ENCODE peak calls at places on chromosomes 5 and 9, in six cellular contexts. X, I, W, A, O and J are unnamed samples.

GRCh38 chr5:68187268-68188055 is 28.1 kb upstream of the PIK3R1 start:
- DNase-seq in X (no peak), I (no peak), W (peak; percentile 10), A (no peak), O (no peak), J (no peak)

GRCh38 chr5:4294878-4295277 is 699.2 kb downstream of the IRX1 start:
- DNase-seq in X (no peak), I (no peak), W (peak; percentile 64), A (no peak), O (no peak), J (no peak)

GRCh38 chr5:170572453-170572852 is 68.6 kb downstream of the KCNIP1 start:
- DNase-seq in X (peak; percentile 50), I (no peak), W (no peak), A (no peak), O (no peak), J (no peak)

GRCh38 chr5:43702815-43703214 is 99.8 kb downstream of the NNT start:
- DNase-seq in X (no peak), I (no peak), W (no peak), A (no peak), O (no peak), J (peak; percentile 12)

GRCh38 chr9:89635007-89635742 is 30.4 kb downstream of the GADD45G start:
- DNase-seq in X (no peak), I (no peak), W (no peak), A (no peak), O (no peak), J (no peak)

GRCh38 chr5:77310494-77311216 is 100.2 kb downstream of the PDE8B start:
- DNase-seq in X (no peak), I (no peak), W (no peak), A (no peak), O (no peak), J (no peak)

GRCh38 chr5:142590451-142591240 is 95.2 kb downstream of the FGF1 start:
- DNase-seq in X (no peak), I (no peak), W (no peak), A (no peak), O (no peak), J (no peak)

GRCh38 chr9:95124582-95125359 is 192.7 kb downstream of the FANCC start:
- DNase-seq in X (no peak), I (no peak), W (peak; percentile 28), A (no peak), O (no peak), J (no peak)

GRCh38 chr9:87290241-87290700 is 207.4 kb upstream of the DAPK1 start:
- DNase-seq in X (no peak), I (no peak), W (no peak), A (no peak), O (no peak), J (no peak)

GRCh38 chr5:91145233-91145620 is 237.9 kb downstream of the ARRDC3 start:
- DNase-seq in X (no peak), I (no peak), W (no peak), A (no peak), O (no peak), J (no peak)

GRCh38 chr5:144972317-144972716 is 801.6 kb downstream of the KCTD16 start:
- DNase-seq in X (no peak), I (no peak), W (no peak), A (no peak), O (no peak), J (no peak)

GRCh38 chr5:175714686-175715085 is 56.8 kb downstream of the HRH2 start:
- DNase-seq in X (no peak), I (no peak), W (no peak), A (no peak), O (no peak), J (no peak)

GRCh38 chr9:118786877-118787276 is 582.4 kb downstream of the BRINP1 start:
- DNase-seq in X (no peak), I (no peak), W (peak; percentile 5), A (no peak), O (no peak), J (no peak)
- H3K9me3 ChIP-seq in X (no peaks in the 10 kb centered on the region), I (no peaks in the 10 kb centered on the region), W (no peaks in the 10 kb centered on the region), A (no peaks in the 10 kb centered on the region), O (no peaks in the 10 kb centered on the region), J (no peaks in the 10 kb centered on the region)

GRCh38 chr9:112047538-112048066 is 127.5 kb downstream of the SUSD1 start:
- DNase-seq in X (no peak), I (no peak), W (no peak), A (no peak), O (no peak), J (no peak)
- H3K4me1 ChIP-seq in X (no peaks in the 10 kb centered on the region), I (no peaks in the 10 kb centered on the region), W (no peaks in the 10 kb centered on the region), A (peaks cover 2% of the 10 kb centered on the region), O (no peaks in the 10 kb centered on the region), J (no peaks in the 10 kb centered on the region)

GRCh38 chr9:138097501-138097991 is 220.0 kb downstream of the CACNA1B start:
- DNase-seq in X (no peak), I (no peak), W (no peak), A (peak; percentile 31), O (no peak), J (no peak)
- H3K9me3 ChIP-seq in X (no peaks in the 10 kb centered on the region), I (no peaks in the 10 kb centered on the region), W (no peaks in the 10 kb centered on the region), A (no peaks in the 10 kb centered on the region), O (no peaks in the 10 kb centered on the region), J (no peaks in the 10 kb centered on the region)

GRCh38 chr9:70477146-70477745 is 62.8 kb upstream of the KLF9 start:
- DNase-seq in X (no peak), I (no peak), W (no peak), A (no peak), O (no peak), J (no peak)
- H3K4me1 ChIP-seq in X (no peaks in the 10 kb centered on the region), I (no peaks in the 10 kb centered on the region), W (no peaks in the 10 kb centered on the region), A (peaks cover 13% of the 10 kb centered on the region), O (no peaks in the 10 kb centered on the region), J (peaks cover 13% of the 10 kb centered on the region)

GRCh38 chr5:2530609-2531008 is 220.9 kb downstream of the IRX2 start:
- DNase-seq in X (no peak), I (no peak), W (peak; percentile 23), A (no peak), O (no peak), J (no peak)
- H3K9me3 ChIP-seq in X (no peaks in the 10 kb centered on the region), I (no peaks in the 10 kb centered on the region), W (no peaks in the 10 kb centered on the region), A (no peaks in the 10 kb centered on the region), O (peaks cover 30% of the 10 kb centered on the region), J (no peaks in the 10 kb centered on the region)

DNA sequence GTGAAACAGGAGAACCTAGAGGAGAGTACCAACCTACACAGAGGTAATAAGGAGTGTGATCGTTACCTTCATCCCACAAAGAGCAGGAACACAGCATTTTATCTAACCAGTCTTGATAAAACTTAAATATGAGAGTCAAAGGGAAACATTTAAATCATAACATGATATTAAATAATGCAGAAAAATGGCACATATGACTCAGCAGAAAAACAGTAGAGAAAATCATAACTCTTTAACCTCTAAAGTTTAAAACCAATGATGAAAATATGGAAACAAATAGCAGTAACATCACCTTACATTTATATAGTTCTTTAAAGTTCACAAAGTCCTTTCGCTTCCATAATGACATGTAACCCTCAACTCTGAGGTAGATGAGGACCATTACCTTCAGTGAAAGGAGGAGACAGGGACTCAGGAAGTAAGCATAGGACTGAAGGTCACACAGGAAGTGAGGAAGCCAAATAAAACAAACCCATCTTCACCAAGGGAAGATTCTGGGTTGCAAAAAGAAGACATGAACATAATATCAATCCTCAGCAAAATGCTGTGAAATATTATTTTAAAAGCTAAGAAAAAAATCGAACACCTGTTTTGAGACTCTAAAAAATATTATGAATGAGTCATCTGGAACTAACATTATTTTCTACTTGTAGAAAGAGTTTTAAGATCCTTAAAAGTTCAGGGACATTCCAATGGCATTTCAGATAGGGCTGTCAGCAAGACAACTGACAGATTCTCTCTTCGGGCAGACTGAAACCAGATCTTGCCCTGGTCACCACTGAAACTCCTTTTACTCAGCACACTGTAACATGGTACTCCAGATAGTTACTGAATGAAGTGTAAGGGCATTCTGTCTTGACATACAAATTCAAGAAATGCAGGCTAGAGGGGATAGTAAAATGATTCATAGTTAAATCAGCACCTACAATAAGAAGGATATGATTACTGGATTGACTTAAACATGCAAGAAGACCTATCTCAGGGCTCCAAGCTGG is 148.5 kb downstream of the EPB41L4A start:
- DNase-seq in X (no peak), I (no peak), W (peak; percentile 61), A (no peak), O (no peak), J (no peak)
- H3K4me1 ChIP-seq in X (no peaks in the 10 kb centered on the region), I (no peaks in the 10 kb centered on the region), W (peaks cover 27% of the 10 kb centered on the region), A (no peaks in the 10 kb centered on the region), O (peaks cover 57% of the 10 kb centered on the region), J (no peaks in the 10 kb centered on the region)